ENCODE peak calls at places on chromosomes 3 and 15, in seven cellular contexts. E, L, U, J, Y, V and R are unnamed samples.

GRCh38 chr3:151047636-151048035 is 37.8 kb upstream of the MED12L start:
- DNase-seq in E (peak), Y (no peak), L (no peak), V (no peak), U (no peak), J (no peak), R (peak)

GRCh38 chr3:152100491-152101086 is 168.1 kb upstream of the MBNL1 start:
- DNase-seq in E (no peak), Y (no peak), J (no peak), L (no peak), U (peak), V (no peak), R (peak)

GRCh38 chr3:188780188-188781147 is 391.3 kb upstream of the TPRG1 start:
- DNase-seq in J (peak), L (no peak), Y (no peak), E (peak), V (no peak), U (no peak), R (peak)

GRCh38 chr3:167066977-167067843 is 312.9 kb downstream of the ZBBX start:
- DNase-seq in V (no peak), U (peak), J (no peak), E (no peak), L (peak), Y (no peak), R (no peak)

GRCh38 chr3:196440696-196441095 is 8.5 kb upstream of the UBXN7 start:
- DNase-seq in L (no peak), J (no peak), U (no peak), E (peak), V (no peak), Y (no peak), R (no peak)

GRCh38 chr15:78457101-78457500 is 19.1 kb downstream of the IREB2 start:
- DNase-seq in J (no peak), V (no peak), Y (no peak), L (peak), E (peak), U (no peak), R (peak)

GRCh38 chr15:92051726-92052125 is 198.2 kb downstream of the SLCO3A1 start:
- DNase-seq in Y (no peak), U (no peak), E (no peak), V (no peak), L (no peak), J (no peak), R (no peak)

GRCh38 chr15:84684092-84684491 is 26.1 kb upstream of the NMB start:
- DNase-seq in L (no peak), E (peak), J (no peak), U (no peak), V (no peak), Y (no peak), R (peak)

GRCh38 chr3:184586871-184587270 is 25.3 kb downstream of the EPHB3 start:
- DNase-seq in U (no peak), V (no peak), Y (no peak), L (no peak), E (no peak), J (peak), R (no peak)

GRCh38 chr3:27467545-27467944 is 16.6 kb downstream of the SLC4A7 start:
- DNase-seq in J (no peak), U (peak), Y (no peak), E (peak), L (peak), V (no peak), R (peak)

GRCh38 chr3:40873456-40873855 is 325.8 kb upstream of the CTNNB1 start:
- DNase-seq in V (no peak), U (no peak), Y (no peak), L (no peak), J (no peak), E (no peak), R (no peak)

GRCh38 chr3:127407026-127407939 is 119.4 kb upstream of the PRR20G start:
- DNase-seq in L (no peak), E (no peak), U (no peak), J (no peak), Y (no peak), V (no peak), R (no peak)

GRCh38 chr3:25437953-25438352 is 9.9 kb downstream of the RARB start:
- DNase-seq in U (no peak), V (no peak), Y (no peak), E (no peak), J (no peak), L (no peak), R (no peak)

GRCh38 chr15:73923156-73923487 is 3.1 kb upstream of the LOXL1 start:
- DNase-seq in L (no peak), E (no peak), V (no peak), Y (no peak), U (no peak), J (no peak), R (no peak)

DNA sequence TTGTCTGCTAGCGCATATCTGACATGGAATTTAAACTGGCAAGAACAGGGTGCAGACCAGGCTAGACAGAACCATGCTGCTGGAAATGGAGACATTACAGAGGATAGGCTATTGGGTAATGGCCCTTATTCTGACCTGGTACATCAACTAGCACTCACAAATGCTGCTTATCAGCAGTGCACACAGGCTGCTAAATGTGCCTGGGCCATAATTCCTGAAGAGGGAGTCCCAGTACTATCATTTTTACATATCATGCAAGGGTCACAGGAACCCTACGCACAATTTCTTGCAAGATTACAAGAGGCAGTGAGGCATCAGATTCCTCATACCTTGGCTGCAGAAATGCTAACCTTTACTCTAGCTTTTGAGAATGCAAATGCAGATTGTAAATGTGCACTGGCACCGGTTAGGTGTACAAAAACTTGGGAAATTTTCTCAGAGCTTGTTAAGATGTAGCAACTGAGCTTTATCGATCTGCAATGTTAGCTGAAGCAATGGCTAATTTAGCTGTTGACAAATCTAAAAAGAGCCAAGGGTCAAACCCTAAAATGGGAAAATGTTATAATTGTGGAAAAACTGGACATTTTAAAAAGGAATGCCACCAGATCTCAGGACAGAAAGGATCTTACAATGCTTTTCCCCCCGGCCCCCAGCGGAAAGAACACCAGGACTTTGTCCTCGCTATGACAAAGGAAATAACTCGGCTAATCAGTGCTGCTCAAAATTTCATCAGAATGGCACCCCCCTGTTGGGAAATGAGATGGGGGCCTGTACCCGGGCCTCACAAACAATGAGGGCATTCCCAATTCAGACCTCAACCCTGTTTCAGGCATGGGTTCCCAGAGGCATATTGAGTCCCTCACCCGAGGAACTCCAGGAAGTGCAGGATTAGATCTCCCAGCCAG is 21.1 kb downstream of the CCRL2 start:
- DNase-seq in V (no peak), Y (no peak), L (peak), E (no peak), U (no peak), J (no peak), R (no peak)
- TF ChIP-seq CTCF in V (no peak), Y (no peak), L (no peak), E (no peak), U (no peak), J (no peak), R (no peak)

DNA sequence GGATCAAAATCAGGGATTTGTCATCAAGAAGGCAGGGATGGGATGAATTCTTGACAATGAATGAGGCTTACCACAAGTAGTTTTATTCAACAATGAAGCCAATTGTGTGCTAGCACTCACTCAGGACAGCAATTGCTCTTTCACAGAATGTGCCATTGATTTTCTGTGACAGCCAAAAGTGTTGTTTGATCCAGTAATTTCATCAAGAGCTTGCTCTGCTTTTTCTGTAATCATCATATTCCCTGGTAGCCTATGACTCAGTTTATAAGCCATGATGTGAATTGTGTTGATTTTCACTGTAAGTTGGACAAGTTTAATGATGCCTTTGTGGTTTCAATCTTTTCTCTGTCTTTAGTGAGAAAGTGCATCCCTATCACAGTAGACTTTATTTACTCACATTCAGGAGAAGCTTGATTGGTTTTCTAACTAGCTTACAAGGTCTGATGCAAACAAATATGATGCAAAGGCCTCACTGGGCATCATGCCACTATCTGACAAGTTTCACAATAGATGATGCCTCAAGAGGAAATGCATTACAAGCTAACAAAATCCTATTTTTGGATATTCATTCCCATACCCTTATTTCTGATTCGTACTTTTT is 13.6 kb upstream of the CSRNP1 start:
- DNase-seq in U (no peak), E (peak), Y (no peak), V (no peak), J (no peak), L (peak), R (peak)
- H3K4me3 ChIP-seq in U (no peak), E (no peak), Y (no peak), V (no peak), J (no peak), L (no peak), R (no peak)

DNA sequence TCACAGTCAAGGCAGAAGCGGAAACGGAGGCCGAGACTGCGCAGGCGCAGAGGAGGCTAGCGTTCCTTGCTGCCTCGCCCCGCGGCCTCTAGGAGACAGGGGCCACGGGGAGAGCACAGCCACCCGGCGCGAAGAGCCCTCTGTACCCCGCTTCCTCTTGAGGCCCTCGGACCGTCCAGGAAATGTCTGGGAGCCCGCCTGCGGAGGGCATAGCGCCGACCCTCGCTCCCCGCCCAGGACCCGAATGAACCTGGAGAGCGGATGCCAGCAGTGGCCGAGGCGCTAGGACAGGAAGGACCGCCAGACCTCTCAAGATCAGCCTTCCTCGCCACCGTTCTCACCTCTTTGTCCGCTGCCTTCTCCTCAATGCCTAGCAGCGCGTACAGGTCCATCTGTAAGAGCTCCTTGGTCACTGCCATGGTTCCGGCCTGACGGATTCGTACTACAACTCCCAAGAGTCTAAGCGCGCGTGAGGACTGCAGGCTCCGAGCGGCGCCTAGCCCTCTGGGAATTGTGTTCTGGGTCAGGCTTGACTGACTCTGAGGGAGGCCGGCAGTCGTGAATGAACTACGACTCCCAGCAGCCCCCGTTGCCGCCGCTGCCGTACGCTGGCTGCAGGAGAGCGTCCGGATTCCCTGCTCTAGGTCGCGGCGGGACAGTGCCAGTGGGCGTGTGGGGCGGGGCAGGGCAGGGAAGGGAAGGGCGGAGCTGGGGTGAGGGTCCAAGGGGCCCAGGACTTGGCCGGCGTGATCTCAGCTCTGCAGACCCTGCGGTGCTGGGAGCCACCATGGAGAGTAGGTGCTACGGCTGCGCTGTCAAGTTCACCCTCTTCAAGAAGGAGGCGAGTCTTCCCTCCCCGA is at the start of the genes DNAJC17 and ZFYVE19:
- DNase-seq in L (peak), U (peak), E (peak), V (peak), J (peak), Y (peak), R (peak)
- TF ChIP-seq CTCF in L (no peak), U (peak), E (no peak), V (no peak), J (peak), Y (peak), R (no peak)

GRCh38 chr3:113535898-113536297 is 3.5 kb downstream of the SIDT1 start:
- DNase-seq in J (no peak), V (no peak), L (peak), Y (no peak), U (no peak), E (no peak), R (no peak)

GRCh38 chr3:113536627-113537101 is 4.3 kb downstream of the SIDT1 start:
- DNase-seq in V (no peak), U (no peak), L (peak), Y (no peak), E (no peak), J (no peak), R (peak)

GRCh38 chr3:113533534-113533892 is 1.2 kb downstream of the SIDT1 start:
- DNase-seq in E (no peak), V (no peak), U (peak), Y (no peak), L (peak), J (no peak), R (no peak)

GRCh38 chr3:113532698-113533533 is 561 bp downstream of the SIDT1 start:
- DNase-seq in V (no peak), E (no peak), Y (no peak), L (peak), J (no peak), U (peak), R (no peak)

DNA sequence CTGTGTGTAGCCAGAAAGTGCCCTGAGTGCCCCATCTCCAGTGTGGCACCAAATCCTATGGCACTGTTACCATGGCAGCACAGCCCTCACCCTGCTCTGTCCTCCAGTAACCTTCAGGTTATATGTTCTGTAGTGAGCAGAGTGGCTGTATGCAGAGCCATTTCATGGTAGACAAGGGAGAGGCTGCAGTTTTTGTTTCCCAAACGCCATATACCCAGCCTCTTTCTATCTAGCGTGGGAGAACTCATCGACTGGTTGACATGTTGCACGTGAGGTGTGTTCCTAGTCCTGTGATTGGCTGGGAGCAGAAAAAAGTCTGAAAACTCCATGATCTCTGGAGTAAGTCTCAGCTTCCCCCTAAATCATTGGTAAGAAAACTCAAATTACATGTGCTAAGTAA is 2.0 kb downstream of the SIDT1 start:
- DNase-seq in U (no peak), L (no peak), J (no peak), E (no peak), V (no peak), Y (no peak), R (no peak)
- H3K4me3 ChIP-seq in U (peak), L (peak), J (no peak), E (no peak), V (no peak), Y (no peak), R (no peak)

GRCh38 chr15:63605816-63606215 is 8.6 kb downstream of the FBXL22 start:
- DNase-seq in Y (no peak), V (no peak), U (no peak), J (no peak), E (no peak), L (no peak), R (no peak)

GRCh38 chr15:63604281-63604680 is 7.1 kb downstream of the FBXL22 start:
- DNase-seq in Y (no peak), L (no peak), E (no peak), J (no peak), V (no peak), U (no peak), R (no peak)

GRCh38 chr15:63603516-63603915 is 6.3 kb downstream of the FBXL22 start:
- DNase-seq in Y (no peak), V (no peak), U (no peak), J (no peak), L (no peak), E (no peak), R (no peak)

GRCh38 chr15:63606333-63606732 is 9.1 kb downstream of the FBXL22 start:
- DNase-seq in V (no peak), E (no peak), U (no peak), L (no peak), Y (no peak), J (no peak), R (no peak)

GRCh38 chr15:63605036-63605435 is 7.8 kb downstream of the FBXL22 start:
- DNase-seq in L (no peak), U (no peak), Y (no peak), E (no peak), V (no peak), J (no peak), R (peak)
- TF ChIP-seq CTCF in L (no peak), U (no peak), Y (no peak), E (no peak), V (no peak), J (no peak), R (no peak)

GRCh38 chr3:141050576-141050912 is 603 bp upstream of the SPSB4 start:
- DNase-seq in E (no peak), L (no peak), U (no peak), Y (no peak), V (no peak), J (no peak), R (no peak)
- H3K4me3 ChIP-seq in E (no peak), L (no peak), U (no peak), Y (no peak), V (no peak), J (peak), R (peak)

GRCh38 chr15:72341361-72341760 is 21.4 kb upstream of the CELF6 start:
- DNase-seq in E (no peak), Y (no peak), L (peak), U (no peak), V (no peak), J (no peak), R (no peak)
- TF ChIP-seq CTCF in E (no peak), Y (peak), L (peak), U (no peak), V (peak), J (no peak), R (peak)

GRCh38 chr3:194205675-194206133 is 69.8 kb downstream of the HES1 start:
- DNase-seq in L (peak), U (no peak), Y (no peak), E (no peak), J (no peak), V (no peak), R (peak)
- H3K4me3 ChIP-seq in L (no peak), U (no peak), Y (no peak), E (no peak), J (no peak), V (no peak), R (no peak)

GRCh38 chr3:122957707-122958210 is 69.8 kb downstream of the SEMA5B start:
- DNase-seq in U (no peak), Y (no peak), E (peak), V (no peak), L (no peak), J (peak), R (no peak)

GRCh38 chr3:122959339-122959738 is 68.2 kb downstream of the SEMA5B start:
- DNase-seq in U (no peak), Y (no peak), J (no peak), V (no peak), E (no peak), L (no peak), R (no peak)

GRCh38 chr3:122958290-122958689 is 69.3 kb downstream of the SEMA5B start:
- DNase-seq in L (no peak), Y (no peak), E (no peak), V (no peak), U (no peak), J (no peak), R (no peak)

GRCh38 chr3:122955916-122956684 is 71.5 kb downstream of the SEMA5B start:
- DNase-seq in U (no peak), Y (no peak), J (peak), V (no peak), E (no peak), L (no peak), R (no peak)

GRCh38 chr3:122956685-122957455 is 70.7 kb downstream of the SEMA5B start:
- DNase-seq in U (no peak), L (no peak), E (no peak), V (no peak), Y (no peak), J (peak), R (no peak)
- TF ChIP-seq CTCF in U (no peak), L (no peak), E (no peak), V (no peak), Y (no peak), J (no peak), R (no peak)

GRCh38 chr3:52024765-52025452 is 29.2 kb upstream of the RPL29 start:
- DNase-seq in U (no peak), E (no peak), Y (no peak), V (no peak), L (no peak), J (no peak), R (no peak)
- H3K4me3 ChIP-seq in U (no peak), E (no peak), Y (no peak), V (no peak), L (no peak), J (no peak), R (no peak)